ENCODE peak calls at places on chromosome 3, in seven cellular contexts. E is esophagus muscularis mucosa, D is brain microvascular endothelial cell, P is body of pancreas, V is testis, W is WERI-Rb-1, S is AG04450. I is an unnamed sample.
A peak's percentile ranks its signal among the peaks of the same experiment; 100 is the strongest.

GRCh38 chr3:23834082-23834870 is 28.5 kb downstream of the UBE2E1 start:
- DNase-seq in E (no peak), D (no peak), P (no peak), V (no peak), W (no peak), S (no peak), I (no peak)

GRCh38 chr3:145144361-145144760 is 1016.6 kb downstream of the PLOD2 start:
- DNase-seq in E (no peak), D (no peak), P (no peak), V (no peak), W (no peak), S (no peak), I (no peak)

GRCh38 chr3:149547413-149547812 is 72.9 kb downstream of the TM4SF4 start:
- DNase-seq in E (peak; percentile 93), D (no peak), P (peak; percentile 42), V (peak; percentile 79), W (no peak), S (no peak), I (peak; percentile 57)

GRCh38 chr3:141246224-141246957 is 14.8 kb downstream of the PXYLP1 start:
- DNase-seq in E (peak; percentile 89), D (no peak), P (peak; percentile 76), V (no peak), W (no peak), S (no peak), I (no peak)

GRCh38 chr3:65030847-65031463 is 343.2 kb upstream of the ADAMTS9 start:
- DNase-seq in E (no peak), D (peak; percentile 79), P (no peak), V (no peak), W (no peak), S (no peak), I (no peak)

GRCh38 chr3:38366082-38366481 is 19.5 kb downstream of the XYLB start:
- DNase-seq in E (no peak), D (no peak), P (no peak), V (no peak), W (no peak), S (no peak), I (no peak)

GRCh38 chr3:177237206-177237605 is 39.9 kb upstream of the TBL1XR1 start:
- DNase-seq in E (no peak), D (no peak), P (no peak), V (no peak), W (no peak), S (no peak), I (peak; percentile 56)

GRCh38 chr3:126618021-126618420 is 36.9 kb downstream of the TXNRD3 start:
- DNase-seq in E (no peak), D (no peak), P (no peak), V (no peak), W (no peak), S (no peak), I (no peak)

GRCh38 chr3:162122405-162122804 is 625.8 kb downstream of the OTOL1 start:
- DNase-seq in E (no peak), D (no peak), P (no peak), V (no peak), W (no peak), S (no peak), I (no peak)

GRCh38 chr3:52446631-52447511 is 2.0 kb upstream of the SEMA3G start:
- DNase-seq in E (peak; percentile 93), D (peak; percentile 41), P (peak; percentile 59), V (no peak), W (peak; percentile 76), S (no peak), I (peak; percentile 72)

GRCh38 chr3:33277193-33277882 is at the start of gene FBXL2:
- DNase-seq in E (no peak), D (peak; percentile 56), P (peak; percentile 76), V (peak; percentile 90), W (peak; percentile 93), S (peak; percentile 2), I (peak; percentile 24)

GRCh38 chr3:125165189-125165947 is 47.2 kb downstream of the SLC12A8 start:
- DNase-seq in E (no peak), D (peak; percentile 48), P (no peak), V (peak; percentile 78), W (peak; percentile 51), S (no peak), I (no peak)

GRCh38 chr3:25367025-25367424 is 61.0 kb upstream of the RARB start:
- DNase-seq in E (no peak), D (no peak), P (no peak), V (no peak), W (no peak), S (no peak), I (no peak)

GRCh38 chr3:171320721-171321120 is 139.5 kb downstream of the TNIK start:
- DNase-seq in E (no peak), D (peak; percentile 29), P (peak; percentile 33), V (peak; percentile 25), W (no peak), S (no peak), I (no peak)

GRCh38 chr3:94524102-94524922 is 461.5 kb downstream of the NSUN3 start:
- DNase-seq in E (no peak), D (no peak), P (peak; percentile 25), V (no peak), W (no peak), S (no peak), I (no peak)

GRCh38 chr3:152146461-152146860 is 122.3 kb upstream of the MBNL1 start:
- DNase-seq in E (no peak), D (no peak), P (no peak), V (no peak), W (no peak), S (no peak), I (no peak)

GRCh38 chr3:38138347-38139190 is at the start of gene MYD88:
- DNase-seq in E (peak; percentile 97), D (peak; percentile 45), P (peak; percentile 77), V (peak; percentile 84), W (no peak), S (no peak), I (peak; percentile 92)

GRCh38 chr3:69121513-69121912 is 882 bp downstream of the LMOD3 start:
- DNase-seq in E (no peak), D (no peak), P (no peak), V (no peak), W (no peak), S (no peak), I (no peak)

GRCh38 chr3:25461946-25462345 is 33.9 kb downstream of the RARB start:
- DNase-seq in E (no peak), D (no peak), P (no peak), V (no peak), W (no peak), S (no peak), I (no peak)

GRCh38 chr3:4474683-4475490 is 7.8 kb upstream of the SUMF1 start:
- DNase-seq in E (no peak), D (peak; percentile 89), P (peak; percentile 48), V (peak; percentile 43), W (no peak), S (no peak), I (no peak)

GRCh38 chr3:195236076-195236798 is 34.7 kb downstream of the XXYLT1 start:
- DNase-seq in E (peak; percentile 53), D (no peak), P (no peak), V (peak; percentile 4), W (no peak), S (no peak), I (no peak)

GRCh38 chr3:159787794-159788205 is 200.8 kb upstream of the IL12A start:
- DNase-seq in E (no peak), D (peak; percentile 94), P (no peak), V (no peak), W (no peak), S (peak; percentile 23), I (peak; percentile 66)

GRCh38 chr3:101387351-101387750 is 67.0 kb upstream of the IMPG2 start:
- DNase-seq in E (no peak), D (no peak), P (no peak), V (no peak), W (no peak), S (no peak), I (no peak)

GRCh38 chr3:40780341-40780800 is 255.6 kb downstream of the ZNF621 start:
- DNase-seq in E (peak; percentile 93), D (peak; percentile 47), P (peak; percentile 73), V (peak; percentile 81), W (no peak), S (no peak), I (peak; percentile 23)

GRCh38 chr3:40779039-40779438 is 254.3 kb downstream of the ZNF621 start:
- DNase-seq in E (peak; percentile 21), D (no peak), P (no peak), V (no peak), W (no peak), S (no peak), I (no peak)

GRCh38 chr3:40780801-40781406 is 256.1 kb downstream of the ZNF621 start:
- DNase-seq in E (peak; percentile 91), D (peak; percentile 35), P (peak; percentile 36), V (peak; percentile 39), W (no peak), S (no peak), I (no peak)

GRCh38 chr3:40782086-40782721 is 257.4 kb downstream of the ZNF621 start:
- DNase-seq in E (peak; percentile 79), D (no peak), P (no peak), V (no peak), W (no peak), S (no peak), I (no peak)
- TF ChIP-seq CTCF in E (no peak), D (peak; percentile 43), P (no peak), V (no peak), W (peak; percentile 47), S (no peak), I (no peak)

GRCh38 chr3:30665539-30665938 is 59.1 kb downstream of the TGFBR2 start:
- DNase-seq in E (no peak), D (no peak), P (no peak), V (no peak), W (no peak), S (no peak), I (no peak)
- H3K27ac ChIP-seq in E (peak overlapping the region; percentile 4), D (no peak overlapping the region), P (no peak overlapping the region), V (no peak overlapping the region), W (no peak overlapping the region), S (no peak overlapping the region), I (no peak overlapping the region)

GRCh38 chr3:27252646-27253045 is 116.5 kb downstream of the NEK10 start:
- DNase-seq in E (no peak), D (no peak), P (no peak), V (no peak), W (no peak), S (no peak), I (no peak)

GRCh38 chr3:27253391-27253790 is 115.8 kb downstream of the NEK10 start:
- DNase-seq in E (no peak), D (no peak), P (no peak), V (no peak), W (no peak), S (no peak), I (no peak)

GRCh38 chr3:27254896-27255295 is 114.3 kb downstream of the NEK10 start:
- DNase-seq in E (no peak), D (no peak), P (no peak), V (no peak), W (no peak), S (no peak), I (no peak)

GRCh38 chr3:27253831-27254230 is 115.4 kb downstream of the NEK10 start:
- DNase-seq in E (no peak), D (peak; percentile 24), P (peak; percentile 21), V (peak; percentile 60), W (peak; percentile 36), S (no peak), I (peak; percentile 38)
- TF ChIP-seq CTCF in E (no peak), D (peak; percentile 76), P (peak; percentile 30), V (peak; percentile 21), W (peak; percentile 63), S (peak; percentile 60), I (peak; percentile 30)

DNA sequence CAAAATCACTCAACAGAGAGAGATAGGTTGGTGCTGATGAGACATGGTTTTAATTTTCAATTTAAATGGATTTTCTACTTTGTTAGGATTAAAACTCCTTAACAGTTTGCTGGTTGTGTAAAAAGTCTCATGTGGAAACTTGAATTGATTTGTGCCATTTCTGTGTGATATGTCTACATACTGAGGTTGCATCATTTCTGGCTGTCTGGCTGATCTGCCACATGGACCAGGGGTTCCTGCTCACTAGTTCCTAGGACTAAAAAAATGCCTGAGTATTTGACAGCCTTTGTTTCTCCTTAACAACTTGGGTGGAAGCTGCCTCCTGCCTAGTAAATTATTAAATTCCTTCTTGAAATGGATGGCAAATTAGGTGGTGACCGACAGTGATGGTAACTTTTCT is 226.8 kb upstream of the MRPL3 start:
- DNase-seq in E (peak; percentile 1), D (no peak), P (no peak), V (no peak), W (no peak), S (no peak), I (no peak)
- H3K27ac ChIP-seq in E (no peak overlapping the region), D (no peak overlapping the region), P (no peak overlapping the region), V (no peak overlapping the region), W (no peak overlapping the region), S (no peak overlapping the region), I (no peak overlapping the region)